ENCODE peak calls at places on chromosomes 11 and 22, in five cellular contexts. H, B, T, N and I are unnamed samples.

GRCh38 chr11:130068986-130069683 is 559 bp upstream of the APLP2 start:
- DNase-seq in T (no peak), B (peak), N (no peak), H (no peak), I (peak)

GRCh38 chr22:38655532-38656255 is 498 bp downstream of the FAM227A start:
- DNase-seq in H (no peak), N (no peak), T (no peak), B (no peak), I (no peak)

GRCh38 chr11:128391809-128392208 is 195.5 kb downstream of the ETS1 start:
- DNase-seq in H (no peak), N (no peak), B (no peak), T (no peak), I (no peak)

GRCh38 chr22:41446639-41447434 is at the start of gene TOB2:
- DNase-seq in T (peak), H (peak), B (peak), N (peak), I (peak)

GRCh38 chr11:44779736-44780520 is 53.2 kb downstream of the TSPAN18 start:
- DNase-seq in B (no peak), N (no peak), H (no peak), T (no peak), I (no peak)

GRCh38 chr11:120212926-120213325 is 2.1 kb downstream of the OAF start:
- DNase-seq in N (no peak), T (peak), H (no peak), B (no peak), I (no peak)

GRCh38 chr11:15976433-15977045 is 379.8 kb downstream of the SOX6 start:
- DNase-seq in T (no peak), B (no peak), H (no peak), N (no peak), I (no peak)

GRCh38 chr11:120023551-120023950 is 114.4 kb downstream of the TRIM29 start:
- DNase-seq in H (no peak), B (no peak), T (no peak), N (no peak), I (no peak)

GRCh38 chr22:24117942-24118341 is 63.3 kb upstream of the SUSD2 start:
- DNase-seq in T (no peak), H (no peak), N (no peak), B (no peak), I (no peak)

GRCh38 chr11:15688351-15688792 is 573.6 kb downstream of the INSC start:
- DNase-seq in T (peak), H (no peak), N (no peak), B (no peak), I (no peak)

GRCh38 chr11:30535818-30536217 is 50.3 kb downstream of the MPPED2 start:
- DNase-seq in B (no peak), N (no peak), T (no peak), H (no peak), I (no peak)

GRCh38 chr11:35017528-35018342 is 101.3 kb downstream of the PDHX start:
- DNase-seq in H (no peak), T (no peak), B (no peak), N (no peak), I (no peak)

GRCh38 chr11:129814244-129814992 is 1.2 kb upstream of the TMEM45B start:
- DNase-seq in H (peak), B (peak), T (no peak), N (no peak), I (no peak)

GRCh38 chr22:23178512-23179254 is 1.6 kb upstream of the BCR start:
- DNase-seq in T (peak), N (no peak), H (peak), B (peak), I (peak)

GRCh38 chr11:63768232-63769043 is at the start of gene ZFTA:
- DNase-seq in T (peak), B (peak), N (no peak), H (peak), I (peak)

GRCh38 chr11:45166604-45166897 is 20.1 kb downstream of the PRDM11 start:
- DNase-seq in H (no peak), T (no peak), N (no peak), B (no peak), I (no peak)

GRCh38 chr11:27291954-27292641 is 70.9 kb downstream of the CCDC34 start:
- DNase-seq in H (no peak), B (no peak), N (no peak), T (peak), I (peak)

GRCh38 chr11:44236261-44236660 is 73.7 kb downstream of the ALX4 start:
- DNase-seq in T (no peak), H (no peak), B (no peak), N (no peak), I (no peak)

GRCh38 chr11:77346906-77347603 is 45.6 kb upstream of the GDPD4 start:
- DNase-seq in H (no peak), B (no peak), T (no peak), N (no peak), I (no peak)

GRCh38 chr11:88689548-88690240 is 352.2 kb upstream of the CTSC start:
- DNase-seq in T (peak), N (no peak), B (no peak), H (no peak), I (peak)

GRCh38 chr11:9206496-9206895 is 58.7 kb downstream of the DENND5A start:
- DNase-seq in N (no peak), T (no peak), H (no peak), B (no peak), I (no peak)

GRCh38 chr11:102026975-102027374 is 20.3 kb upstream of the CFAP300 start:
- DNase-seq in H (no peak), N (no peak), T (no peak), B (no peak), I (no peak)

GRCh38 chr22:37566903-37567798 is 6.9 kb downstream of the CDC42EP1 start:
- DNase-seq in T (peak), B (peak), N (peak), H (peak), I (peak)

GRCh38 chr11:69249641-69250502 is 44.1 kb upstream of the MYEOV start:
- DNase-seq in T (no peak), B (no peak), H (no peak), N (no peak), I (no peak)

GRCh38 chr11:70519117-70519516 is 120.8 kb downstream of the CTTN start:
- DNase-seq in H (no peak), B (no peak), T (no peak), N (no peak), I (no peak)

GRCh38 chr11:9470765-9471164 is 10.0 kb downstream of the ZNF143 start:
- DNase-seq in N (no peak), B (no peak), H (no peak), T (no peak), I (no peak)

GRCh38 chr11:105468154-105468553 is 141.7 kb upstream of the GRIA4 start:
- DNase-seq in B (no peak), H (no peak), T (no peak), N (no peak), I (no peak)

GRCh38 chr11:7896026-7896785 is 34.9 kb downstream of the OR10A6 start:
- DNase-seq in H (no peak), T (no peak), B (no peak), N (no peak), I (peak)

GRCh38 chr11:606245-606644 is 9.5 kb downstream of the IRF7 start:
- DNase-seq in B (no peak), H (no peak), N (no peak), T (no peak), I (peak)

GRCh38 chr11:68193018-68193417 is 20.1 kb downstream of the KMT5B start:
- DNase-seq in H (no peak), T (no peak), B (no peak), N (no peak), I (no peak)

GRCh38 chr11:926341-926916 is 759 bp downstream of the AP2A2 start:
- DNase-seq in N (no peak), B (no peak), H (no peak), T (peak), I (peak)

GRCh38 chr22:21816787-21817496 is 50.5 kb downstream of the MAPK1 start:
- DNase-seq in T (peak), N (peak), B (peak), H (no peak), I (peak)

GRCh38 chr11:94060401-94060800 is 39.2 kb downstream of the HEPHL1 start:
- DNase-seq in B (no peak), T (no peak), N (no peak), H (no peak), I (no peak)

GRCh38 chr11:35077709-35078695 is 61.0 kb upstream of the CD44 start:
- DNase-seq in H (no peak), B (peak), T (no peak), N (no peak), I (no peak)

GRCh38 chr11:119108151-119108856 is 1.2 kb downstream of the C2CD2L start:
- DNase-seq in T (peak), N (no peak), B (no peak), H (no peak), I (peak)

GRCh38 chr22:40578171-40578570 is 58.3 kb downstream of the MRTFA start:
- DNase-seq in N (no peak), H (peak), B (no peak), T (no peak), I (no peak)

GRCh38 chr22:18024276-18024939 is at the start of gene MICAL3:
- DNase-seq in N (no peak), H (peak), B (peak), T (peak), I (peak)

GRCh38 chr11:70566768-70567530 is 168.6 kb downstream of the CTTN start:
- DNase-seq in H (no peak), T (no peak), N (no peak), B (no peak), I (no peak)

GRCh38 chr22:40624770-40625169 is 11.7 kb downstream of the MRTFA start:
- DNase-seq in T (no peak), N (no peak), B (no peak), H (no peak), I (no peak)